ENCODE peak calls at places on chromosomes 7 and 10, in six cellular contexts. One of them, this sample, is unnamed. For H3K4me1, the result is how much of the 10 kb centered on the place peaks cover.

GRCh38 chr7:105365541-105366534 is 22.9 kb downstream of the SRPK2 start:
- DNase-seq in K562: no peak
- DNase-seq in SK-N-SH: no peak
- DNase-seq in stomach: no peak
- DNase-seq in HCT116: no peak
- DNase-seq in sigmoid colon: no peak
- DNase-seq in this sample: no peak

GRCh38 chr7:133829336-133829897 is 297.7 kb upstream of the LRGUK start:
- DNase-seq in SK-N-SH: no peak
- DNase-seq in HCT116: no peak
- DNase-seq in K562: no peak
- DNase-seq in sigmoid colon: no peak
- DNase-seq in stomach: no peak
- DNase-seq in this sample: no peak

GRCh38 chr7:84546403-84546802 is 351.8 kb upstream of the SEMA3A start:
- DNase-seq in sigmoid colon: no peak
- DNase-seq in HCT116: no peak
- DNase-seq in K562: no peak
- DNase-seq in stomach: no peak
- DNase-seq in SK-N-SH: no peak
- DNase-seq in this sample: no peak

GRCh38 chr7:103905997-103906396 is 83.5 kb downstream of the RELN start:
- DNase-seq in stomach: no peak
- DNase-seq in sigmoid colon: no peak
- DNase-seq in HCT116: no peak
- DNase-seq in SK-N-SH: no peak
- DNase-seq in K562: no peak
- DNase-seq in this sample: no peak

GRCh38 chr10:116331815-116332214 is 7.6 kb downstream of the CCDC172 start:
- DNase-seq in HCT116: no peak
- DNase-seq in sigmoid colon: no peak
- DNase-seq in K562: no peak
- DNase-seq in stomach: no peak
- DNase-seq in SK-N-SH: no peak
- DNase-seq in this sample: no peak

GRCh38 chr10:68578945-68579344 is 18.8 kb downstream of the TET1 start:
- DNase-seq in sigmoid colon: no peak
- DNase-seq in SK-N-SH: no peak
- DNase-seq in K562: no peak
- DNase-seq in HCT116: no peak
- DNase-seq in stomach: no peak
- DNase-seq in this sample: no peak

GRCh38 chr7:74619235-74619860 is 38.2 kb upstream of the GTF2I start:
- DNase-seq in sigmoid colon: no peak
- DNase-seq in HCT116: no peak
- DNase-seq in SK-N-SH: no peak
- DNase-seq in stomach: no peak
- DNase-seq in K562: no peak
- DNase-seq in this sample: no peak

GRCh38 chr10:24820616-24821015 is 96.9 kb upstream of the ARHGAP21 start:
- DNase-seq in sigmoid colon: no peak
- DNase-seq in stomach: peak
- DNase-seq in HCT116: no peak
- DNase-seq in K562: no peak
- DNase-seq in SK-N-SH: no peak
- DNase-seq in this sample: no peak

GRCh38 chr10:9069136-9069535 is 1014.6 kb downstream of the GATA3 start:
- DNase-seq in SK-N-SH: no peak
- DNase-seq in stomach: no peak
- DNase-seq in sigmoid colon: no peak
- DNase-seq in HCT116: no peak
- DNase-seq in K562: no peak
- DNase-seq in this sample: no peak

GRCh38 chr7:41809487-41810257 is 106.8 kb upstream of the INHBA start:
- DNase-seq in HCT116: no peak
- DNase-seq in SK-N-SH: no peak
- DNase-seq in K562: no peak
- DNase-seq in sigmoid colon: no peak
- DNase-seq in stomach: no peak
- DNase-seq in this sample: no peak

GRCh38 chr10:18456984-18457383 is 194.4 kb downstream of the NSUN6 start:
- DNase-seq in sigmoid colon: no peak
- DNase-seq in stomach: no peak
- DNase-seq in SK-N-SH: no peak
- DNase-seq in HCT116: no peak
- DNase-seq in K562: no peak
- DNase-seq in this sample: no peak

GRCh38 chr10:78892383-78893191 is 176.2 kb upstream of the ZMIZ1 start:
- DNase-seq in sigmoid colon: no peak
- DNase-seq in stomach: no peak
- DNase-seq in K562: no peak
- DNase-seq in HCT116: no peak
- DNase-seq in SK-N-SH: no peak
- DNase-seq in this sample: no peak

GRCh38 chr10:67127441-67127840 is 201.6 kb downstream of the LRRTM3 start:
- DNase-seq in HCT116: no peak
- DNase-seq in SK-N-SH: no peak
- DNase-seq in sigmoid colon: no peak
- DNase-seq in stomach: no peak
- DNase-seq in K562: no peak
- DNase-seq in this sample: no peak

GRCh38 chr10:100019824-100020160 is 10.0 kb upstream of the DNMBP start:
- DNase-seq in HCT116: no peak
- DNase-seq in K562: no peak
- DNase-seq in SK-N-SH: no peak
- DNase-seq in stomach: no peak
- DNase-seq in sigmoid colon: no peak
- DNase-seq in this sample: no peak

GRCh38 chr10:49616421-49617230 is 2.8 kb downstream of the CHAT start:
- DNase-seq in stomach: no peak
- DNase-seq in HCT116: no peak
- DNase-seq in SK-N-SH: no peak
- DNase-seq in sigmoid colon: peak
- DNase-seq in K562: no peak
- DNase-seq in this sample: no peak

GRCh38 chr10:79178614-79179403 is 110.0 kb downstream of the ZMIZ1 start:
- DNase-seq in K562: peak
- DNase-seq in HCT116: no peak
- DNase-seq in SK-N-SH: peak
- DNase-seq in stomach: no peak
- DNase-seq in sigmoid colon: peak
- DNase-seq in this sample: no peak

GRCh38 chr10:28734940-28735759 is 57.8 kb downstream of the BAMBI start:
- DNase-seq in stomach: no peak
- DNase-seq in SK-N-SH: peak
- DNase-seq in K562: peak
- DNase-seq in HCT116: peak
- DNase-seq in sigmoid colon: no peak
- DNase-seq in this sample: no peak

GRCh38 chr10:60110739-60111138 is 204.4 kb upstream of the CCDC6 start:
- DNase-seq in HCT116: no peak
- DNase-seq in SK-N-SH: no peak
- DNase-seq in K562: no peak
- DNase-seq in sigmoid colon: no peak
- DNase-seq in stomach: no peak
- DNase-seq in this sample: no peak

GRCh38 chr10:110214380-110214826 is 7.0 kb downstream of the MXI1 start:
- DNase-seq in stomach: no peak
- DNase-seq in HCT116: no peak
- DNase-seq in sigmoid colon: no peak
- DNase-seq in SK-N-SH: no peak
- DNase-seq in K562: no peak
- DNase-seq in this sample: no peak

GRCh38 chr10:132296671-132297443 is 10.9 kb downstream of the STK32C start:
- DNase-seq in sigmoid colon: peak
- DNase-seq in SK-N-SH: peak
- DNase-seq in stomach: no peak
- DNase-seq in K562: no peak
- DNase-seq in HCT116: no peak
- DNase-seq in this sample: no peak

GRCh38 chr10:8392216-8392615 is 337.7 kb downstream of the GATA3 start:
- DNase-seq in K562: no peak
- DNase-seq in sigmoid colon: no peak
- DNase-seq in SK-N-SH: no peak
- DNase-seq in HCT116: no peak
- DNase-seq in stomach: no peak
- DNase-seq in this sample: no peak

GRCh38 chr7:100604976-100605911 is 3.1 kb downstream of the PCOLCE start:
- DNase-seq in K562: peak
- DNase-seq in sigmoid colon: peak
- DNase-seq in SK-N-SH: no peak
- DNase-seq in stomach: peak
- DNase-seq in HCT116: no peak
- DNase-seq in this sample: peak

GRCh38 chr10:72466018-72466417 is 111.3 kb upstream of the DNAJB12 start:
- DNase-seq in HCT116: no peak
- DNase-seq in K562: no peak
- DNase-seq in SK-N-SH: no peak
- DNase-seq in stomach: no peak
- DNase-seq in sigmoid colon: no peak
- DNase-seq in this sample: no peak

GRCh38 chr10:129770286-129770685 is 193.8 kb downstream of the EBF3 start:
- DNase-seq in SK-N-SH: no peak
- DNase-seq in sigmoid colon: peak
- DNase-seq in stomach: peak
- DNase-seq in HCT116: no peak
- DNase-seq in K562: no peak
- DNase-seq in this sample: peak

GRCh38 chr7:95534796-95535195 is 49.1 kb downstream of the ASB4 start:
- DNase-seq in HCT116: no peak
- DNase-seq in SK-N-SH: no peak
- DNase-seq in sigmoid colon: no peak
- DNase-seq in stomach: no peak
- DNase-seq in K562: no peak
- DNase-seq in this sample: no peak

GRCh38 chr7:21898265-21898930 is 47.3 kb downstream of the CDCA7L start:
- DNase-seq in stomach: no peak
- DNase-seq in HCT116: no peak
- DNase-seq in sigmoid colon: no peak
- DNase-seq in SK-N-SH: no peak
- DNase-seq in K562: no peak
- DNase-seq in this sample: no peak

GRCh38 chr10:76206797-76207352 is 775.5 kb downstream of the LRMDA start:
- DNase-seq in sigmoid colon: no peak
- DNase-seq in stomach: no peak
- DNase-seq in K562: no peak
- DNase-seq in SK-N-SH: no peak
- DNase-seq in HCT116: no peak
- DNase-seq in this sample: no peak

GRCh38 chr7:77329466-77330168 is 86.5 kb downstream of the GSAP start:
- DNase-seq in HCT116: no peak
- DNase-seq in sigmoid colon: no peak
- DNase-seq in stomach: no peak
- DNase-seq in SK-N-SH: no peak
- DNase-seq in K562: no peak
- DNase-seq in this sample: no peak

GRCh38 chr7:77326131-77326530 is 90.0 kb downstream of the GSAP start:
- DNase-seq in K562: no peak
- DNase-seq in HCT116: no peak
- DNase-seq in stomach: no peak
- DNase-seq in sigmoid colon: no peak
- DNase-seq in SK-N-SH: no peak
- DNase-seq in this sample: no peak

GRCh38 chr7:77328669-77329068 is 87.5 kb downstream of the GSAP start:
- DNase-seq in SK-N-SH: no peak
- DNase-seq in sigmoid colon: no peak
- DNase-seq in stomach: no peak
- DNase-seq in HCT116: no peak
- DNase-seq in K562: no peak
- DNase-seq in this sample: no peak

GRCh38 chr7:77327932-77328628 is 88.1 kb downstream of the GSAP start:
- DNase-seq in K562: no peak
- DNase-seq in sigmoid colon: peak
- DNase-seq in HCT116: no peak
- DNase-seq in SK-N-SH: no peak
- DNase-seq in stomach: no peak
- DNase-seq in this sample: no peak

DNA sequence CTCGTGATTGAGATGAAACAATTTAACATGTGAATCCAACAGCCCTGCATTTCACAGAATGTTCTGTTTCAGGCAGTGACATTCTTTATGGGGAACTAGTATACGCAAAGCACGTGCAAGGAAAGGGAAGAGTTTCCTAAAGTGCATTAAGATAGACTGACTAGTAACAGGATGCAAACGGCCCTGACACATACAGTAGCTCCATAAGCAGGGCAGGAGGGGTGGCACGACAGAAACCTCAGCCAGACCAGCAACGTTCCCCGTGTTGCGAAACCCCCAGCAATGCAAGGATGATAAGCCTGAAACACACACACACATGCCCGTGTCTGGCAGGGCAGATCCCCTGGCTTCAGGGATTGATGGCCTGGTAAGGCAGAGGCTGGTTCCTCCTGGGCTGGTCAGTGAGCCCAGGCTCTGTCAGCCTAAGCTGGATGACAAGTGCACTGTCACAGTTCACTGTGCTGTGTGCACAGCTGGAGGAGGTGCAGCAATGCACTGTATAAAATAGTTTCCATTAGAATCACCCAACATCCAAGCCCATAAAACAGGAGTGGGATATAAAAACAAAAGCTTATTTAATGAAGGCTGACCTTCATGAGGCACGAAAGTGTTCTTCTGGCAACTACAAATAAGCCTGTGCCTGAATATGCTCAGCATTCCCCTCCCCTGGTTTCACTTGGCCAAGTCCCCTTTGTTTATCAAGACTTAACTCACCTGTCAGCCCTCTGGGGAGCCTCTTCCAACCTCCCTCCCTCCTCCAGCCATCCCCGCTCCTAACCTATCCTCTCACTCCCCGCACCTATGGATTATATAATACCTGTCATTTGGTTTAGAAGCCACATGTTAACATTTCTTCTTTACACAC is 88.8 kb downstream of the GSAP start:
- DNase-seq in stomach: peak
- DNase-seq in SK-N-SH: peak
- DNase-seq in sigmoid colon: peak
- DNase-seq in K562: no peak
- DNase-seq in HCT116: no peak
- DNase-seq in this sample: peak
- H3K4me1 ChIP-seq in stomach: under half
- H3K4me1 ChIP-seq in SK-N-SH: under half
- H3K4me1 ChIP-seq in sigmoid colon: half or more
- H3K4me1 ChIP-seq in K562: under half
- H3K4me1 ChIP-seq in HCT116: under half
- H3K4me1 ChIP-seq in this sample: under half

GRCh38 chr10:30459283-30459682 is 25.3 kb downstream of the MAP3K8 start:
- DNase-seq in HCT116: no peak
- DNase-seq in K562: no peak
- DNase-seq in stomach: no peak
- DNase-seq in SK-N-SH: no peak
- DNase-seq in sigmoid colon: peak
- DNase-seq in this sample: peak
- TF ChIP-seq POLR2AphosphoS5 in HCT116: no peak
- TF ChIP-seq POLR2AphosphoS5 in K562: no peak
- TF ChIP-seq POLR2AphosphoS5 in stomach: no peak
- TF ChIP-seq POLR2AphosphoS5 in SK-N-SH: no peak
- TF ChIP-seq POLR2AphosphoS5 in sigmoid colon: no peak
- TF ChIP-seq POLR2AphosphoS5 in this sample: no peak

GRCh38 chr7:142323706-142324105 is 65.8 kb upstream of the PRSS58 start:
- DNase-seq in SK-N-SH: peak
- DNase-seq in stomach: no peak
- DNase-seq in sigmoid colon: no peak
- DNase-seq in HCT116: peak
- DNase-seq in K562: peak
- DNase-seq in this sample: peak
- TF ChIP-seq CTCF in SK-N-SH: peak
- TF ChIP-seq CTCF in stomach: no peak
- TF ChIP-seq CTCF in sigmoid colon: no peak
- TF ChIP-seq CTCF in HCT116: peak
- TF ChIP-seq CTCF in K562: peak
- TF ChIP-seq CTCF in this sample: peak

GRCh38 chr10:11176746-11177145 is 159.1 kb downstream of the CELF2 start:
- DNase-seq in SK-N-SH: no peak
- DNase-seq in K562: no peak
- DNase-seq in sigmoid colon: no peak
- DNase-seq in HCT116: no peak
- DNase-seq in stomach: no peak
- DNase-seq in this sample: peak
- H3K4me1 ChIP-seq in SK-N-SH: under half
- H3K4me1 ChIP-seq in K562: half or more
- H3K4me1 ChIP-seq in sigmoid colon: under half
- H3K4me1 ChIP-seq in HCT116: under half
- H3K4me1 ChIP-seq in stomach: under half
- H3K4me1 ChIP-seq in this sample: under half